ENCODE peak calls at places on chromosomes 16 and 17, in four cellular contexts. K, L, V and P are unnamed samples.

GRCh38 chr16:51710930-51711563 is 560.0 kb upstream of the SALL1 start:
- DNase-seq in V (no peak), L (no peak), K (no peak), P (no peak)

GRCh38 chr16:50744911-50745310 is 3.0 kb downstream of the CYLD start:
- DNase-seq in L (peak; percentile 14), K (no peak), V (no peak), P (no peak)

GRCh38 chr17:2067048-2067452 is 12.1 kb downstream of the HIC1 start:
- DNase-seq in L (no peak), K (no peak), V (no peak), P (no peak)

GRCh38 chr16:1721372-1721771 is 15.4 kb downstream of the MAPK8IP3 start:
- DNase-seq in V (no peak), L (no peak), K (no peak), P (no peak)

GRCh38 chr17:2024572-2025219 is 438 bp downstream of the RTN4RL1 start:
- DNase-seq in L (no peak), K (no peak), V (no peak), P (peak; percentile 59)

GRCh38 chr17:7296189-7296861 is 1.9 kb upstream of the YBX2 start:
- DNase-seq in V (no peak), L (peak; percentile 74), K (peak; percentile 56), P (peak; percentile 92)

GRCh38 chr17:34370997-34371395 is 8.0 kb upstream of the CCL1 start:
- DNase-seq in K (no peak), V (no peak), L (no peak), P (no peak)

GRCh38 chr17:32533296-32533695 is 46.5 kb downstream of the CDK5R1 start:
- DNase-seq in K (no peak), V (no peak), L (no peak), P (no peak)

GRCh38 chr16:53055603-53056527 is 1.1 kb downstream of the CHD9 start:
- DNase-seq in V (no peak), K (peak; percentile 70), L (peak; percentile 69), P (peak; percentile 43)
- TF ChIP-seq POLR2AphosphoS5 in V (no peak), K (peak; percentile 62), L (no peak), P (peak; percentile 8)

GRCh38 chr17:10309003-10309974 is 63.5 kb downstream of the MYH13 start:
- DNase-seq in V (no peak), L (no peak), K (no peak), P (no peak)

GRCh38 chr17:10314332-10314731 is 58.5 kb downstream of the MYH13 start:
- DNase-seq in L (no peak), K (no peak), V (no peak), P (no peak)

GRCh38 chr17:10316986-10317834 is 55.6 kb downstream of the MYH13 start:
- DNase-seq in L (no peak), V (no peak), K (peak; percentile 20), P (peak; percentile 54)

GRCh38 chr17:10311131-10311530 is 61.7 kb downstream of the MYH13 start:
- DNase-seq in L (no peak), V (no peak), K (no peak), P (no peak)

DNA sequence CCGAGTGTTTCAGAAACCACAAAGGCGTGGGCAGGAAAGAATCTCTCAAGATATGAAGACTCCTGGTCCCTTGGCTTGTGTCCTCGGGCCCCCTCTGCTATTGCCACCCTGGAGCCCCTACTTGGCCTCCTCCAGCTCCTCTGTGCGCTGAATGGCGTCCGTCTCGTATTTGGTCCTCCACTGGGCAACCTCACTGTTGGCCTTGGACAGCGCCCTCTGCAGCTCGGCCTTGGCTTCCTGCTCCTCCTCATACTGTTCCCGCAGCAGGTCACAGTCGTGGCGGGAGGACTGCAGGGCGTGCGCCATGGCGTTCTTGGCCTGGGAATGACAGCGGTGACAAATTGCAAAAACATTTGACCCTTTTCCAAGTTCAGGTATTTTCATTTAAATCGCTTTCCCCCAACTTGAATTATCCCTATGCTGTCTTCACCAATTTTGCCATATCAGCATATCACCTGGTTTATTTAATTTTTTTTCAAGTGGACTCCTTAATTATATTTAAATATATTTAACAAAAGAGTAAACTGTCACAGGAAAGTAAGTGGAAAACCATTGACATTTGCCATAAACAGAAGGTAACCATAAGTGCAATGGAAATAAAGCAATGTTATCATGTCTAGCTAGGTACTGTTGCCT is 59.7 kb downstream of the MYH13 start:
- DNase-seq in K (no peak), V (no peak), L (no peak), P (no peak)
- H3K9ac ChIP-seq in K (no peak overlapping the region), V (no peak overlapping the region), L (no peak overlapping the region), P (no peak overlapping the region)

GRCh38 chr16:14051110-14051729 is 19.9 kb upstream of the MRTFB start:
- DNase-seq in L (no peak), K (no peak), V (no peak), P (no peak)
- H3K4me3 ChIP-seq in L (no peak overlapping the region), K (no peak overlapping the region), V (no peak overlapping the region), P (no peak overlapping the region)

GRCh38 chr17:83100853-83101391 is 21.5 kb downstream of the METRNL start:
- DNase-seq in V (no peak), L (no peak), K (no peak), P (no peak)
- TF ChIP-seq POLR2AphosphoS5 in V (no peak), L (no peak), K (no peak), P (no peak)